ENCODE peak calls at places on chromosome X, in seven cellular contexts. J is HepG2, P is SK-N-SH, Q is K562, I is sigmoid colon, N is ovary, F is transverse colon. D is an unnamed sample.

GRCh38 chrX:111581086-111581485 is 69.6 kb downstream of the SERTM2 start:
- DNase-seq in J (no peak), P (no peak), Q (no peak), I (no peak), N (no peak), F (no peak), D (no peak)

GRCh38 chrX:110146521-110146920 is 143.6 kb downstream of the TMEM164 start:
- DNase-seq in J (peak; percentile 45), P (peak; percentile 55), Q (peak; percentile 63), I (no peak), N (peak; percentile 22), F (peak; percentile 35), D (no peak)

GRCh38 chrX:68823413-68824151 is 5.2 kb upstream of the EFNB1 start:
- DNase-seq in J (no peak), P (no peak), Q (no peak), I (no peak), N (no peak), F (no peak), D (no peak)

GRCh38 chrX:9532349-9532748 is 67.5 kb downstream of the TBL1X start:
- DNase-seq in J (no peak), P (no peak), Q (no peak), I (peak; percentile 77), N (peak; percentile 70), F (no peak), D (no peak)

GRCh38 chrX:115525486-115525885 is 35.5 kb upstream of the PLS3 start:
- DNase-seq in J (no peak), P (no peak), Q (no peak), I (no peak), N (no peak), F (no peak), D (no peak)

GRCh38 chrX:126165401-126165720 is 728 bp downstream of the DCAF12L2 start:
- DNase-seq in J (no peak), P (no peak), Q (no peak), I (no peak), N (peak; percentile 17), F (no peak), D (no peak)

GRCh38 chrX:45351478-45351877 is 150.8 kb upstream of the DIPK2B start:
- DNase-seq in J (no peak), P (no peak), Q (no peak), I (no peak), N (no peak), F (no peak), D (no peak)

GRCh38 chrX:27815209-27815608 is 7.4 kb downstream of the MAGEB10 start:
- DNase-seq in J (no peak), P (no peak), Q (no peak), I (no peak), N (no peak), F (no peak), D (no peak)

GRCh38 chrX:99394450-99394849 is 1015.6 kb downstream of the PCDH19 start:
- DNase-seq in J (peak; percentile 5), P (no peak), Q (no peak), I (no peak), N (no peak), F (no peak), D (no peak)

GRCh38 chrX:101057095-101057714 is 5.3 kb upstream of the TRMT2B start:
- DNase-seq in J (no peak), P (no peak), Q (peak; percentile 10), I (no peak), N (no peak), F (no peak), D (no peak)

DNA sequence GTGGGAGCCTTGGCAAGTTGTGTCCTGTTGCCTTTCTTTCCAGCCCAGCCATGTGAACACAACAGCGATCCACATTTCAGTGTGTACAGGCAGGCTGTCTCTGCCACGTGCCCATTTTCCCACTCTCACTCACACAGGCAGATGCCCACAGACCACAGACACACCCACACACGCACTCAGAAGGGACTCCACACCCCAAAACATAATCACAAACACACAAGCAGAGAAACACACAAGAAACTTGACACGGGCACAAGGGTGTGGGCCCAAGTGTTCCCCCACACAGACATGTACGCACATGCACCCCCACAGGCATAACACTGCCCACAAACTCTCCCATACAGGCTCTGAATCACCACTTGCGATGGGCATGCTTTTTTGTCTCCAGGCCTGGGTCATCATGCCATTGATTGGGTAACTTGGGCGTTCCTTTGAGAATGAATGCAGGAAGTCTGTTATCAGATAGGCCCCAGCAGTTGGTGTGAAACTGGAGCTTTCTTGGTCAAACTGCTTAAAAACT is 84.3 kb downstream of the NBDY start:
- DNase-seq in J (no peak), P (no peak), Q (no peak), I (no peak), N (no peak), F (no peak), D (peak; percentile 19)
- H3K4me3 ChIP-seq in J (no peak overlapping the region), P (no peak overlapping the region), Q (no peak overlapping the region), I (no peak overlapping the region), N (no peak overlapping the region), F (no peak overlapping the region), D (no peak overlapping the region)

GRCh38 chrX:153343674-153344073 is 9.7 kb downstream of the ZNF275 start:
- DNase-seq in J (no peak), P (no peak), Q (no peak), I (no peak), N (no peak), F (no peak), D (no peak)
- H3K36me3 ChIP-seq in J (peaks cover 3% of the 10 kb centered on the region), P (peaks cover 21% of the 10 kb centered on the region), Q (peaks cover 84% of the 10 kb centered on the region), I (peaks cover 9% of the 10 kb centered on the region), N (no peaks in the 10 kb centered on the region), F (no peaks in the 10 kb centered on the region), D (no peaks in the 10 kb centered on the region)

GRCh38 chrX:74613350-74614192 is 853 bp downstream of the RLIM start:
- DNase-seq in J (peak; percentile 6), P (peak; percentile 26), Q (peak; percentile 12), I (no peak), N (peak; percentile 20), F (peak; percentile 7), D (no peak)

DNA sequence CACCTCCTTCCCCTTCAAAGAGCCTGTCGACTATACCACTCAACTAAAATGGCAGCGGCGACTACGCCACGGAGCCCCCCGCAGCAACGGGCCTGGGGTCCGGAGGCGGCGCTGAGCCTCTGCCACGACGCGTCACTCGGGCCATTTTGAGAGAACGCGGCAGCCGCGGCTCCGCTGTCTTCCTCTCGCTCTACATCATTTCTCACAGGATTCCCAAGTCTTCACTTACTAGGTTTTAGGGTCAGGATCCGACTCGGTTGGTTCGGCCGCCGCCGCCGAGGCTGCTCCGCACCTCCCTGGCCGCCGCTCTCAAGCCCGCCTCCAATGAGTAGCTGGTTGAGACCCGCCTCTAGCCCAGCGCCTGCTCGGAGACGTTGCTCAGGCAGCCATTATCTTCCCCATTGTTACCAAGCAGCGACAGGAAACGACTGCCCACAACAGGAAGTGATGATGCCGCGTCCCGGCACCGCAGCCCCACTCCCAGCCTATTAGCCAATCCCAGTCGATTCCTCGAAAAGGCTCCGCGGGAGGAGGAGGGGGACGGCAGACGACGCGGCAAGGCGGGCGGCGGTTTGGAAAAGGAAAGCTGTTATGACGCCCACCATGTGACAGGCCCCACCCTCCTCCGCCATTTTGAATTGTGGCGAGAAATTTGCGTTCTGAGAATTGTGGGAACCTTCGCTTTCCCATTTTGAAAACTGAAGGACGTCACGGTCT is at the start of gene RLIM:
- DNase-seq in J (peak; percentile 89), P (peak; percentile 86), Q (peak; percentile 65), I (peak; percentile 97), N (peak; percentile 91), F (peak; percentile 94), D (peak; percentile 84)
- TF ChIP-seq EP300 in J (no peak), P (no peak), Q (peak; percentile 35), I (peak; percentile 34), N (peak; percentile 97), F (peak; percentile 82), D (peak; percentile 85)

GRCh38 chrX:119943185-119943988 is at the start of gene NKAP:
- DNase-seq in J (peak; percentile 86), P (peak; percentile 86), Q (peak; percentile 73), I (peak; percentile 90), N (peak; percentile 84), F (peak; percentile 84), D (peak; percentile 77)
- H3K4me3 ChIP-seq in J (peak within 1 kb of the TSS; percentile 76), P (peak within 1 kb of the TSS; percentile 77), Q (peak within 1 kb of the TSS; percentile 89), I (peak within 1 kb of the TSS; percentile 63), N (peak within 1 kb of the TSS; percentile 67), F (peak within 1 kb of the TSS; percentile 72), D (peak within 1 kb of the TSS; percentile 78)

DNA sequence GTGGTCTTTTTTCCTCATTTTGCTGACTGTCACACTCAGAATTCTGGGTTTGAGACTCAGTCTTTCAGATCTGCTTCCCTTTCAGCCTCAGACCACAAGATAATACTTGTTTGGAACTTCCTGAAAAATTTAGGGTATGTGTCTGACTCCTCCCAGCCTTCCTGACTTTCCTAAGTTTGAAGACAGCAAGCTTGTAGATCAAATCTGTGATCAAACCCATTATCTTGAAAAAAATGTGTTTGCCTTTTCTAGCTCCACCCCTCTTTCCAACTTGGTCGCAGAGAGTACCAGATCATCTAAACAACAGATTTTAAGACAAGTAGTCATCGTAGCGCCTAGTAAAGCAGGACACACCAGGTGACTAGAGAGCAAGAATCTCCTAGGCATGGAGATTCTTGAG is 9.9 kb downstream of the BCAP31 start:
- DNase-seq in J (no peak), P (no peak), Q (no peak), I (no peak), N (no peak), F (no peak), D (no peak)
- H3K36me3 ChIP-seq in J (peaks cover 11% of the 10 kb centered on the region), P (peaks cover 23% of the 10 kb centered on the region), Q (peaks cover 80% of the 10 kb centered on the region), I (peaks cover 2% of the 10 kb centered on the region), N (no peaks in the 10 kb centered on the region), F (no peaks in the 10 kb centered on the region), D (peaks cover 55% of the 10 kb centered on the region)

D was measured in tibial nerve.